ENCODE peak calls at places on chromosomes 4 and X, in six cellular contexts. S is HCT116, H is brain microvascular endothelial cell, G is hepatocyte, Y is left ventricle myocardium inferior, C is sigmoid colon. O is an unnamed sample.

GRCh38 chrX:20461576-20461975 is 194.9 kb upstream of the RPS6KA3 start:
- DNase-seq in G (no peak), S (no peak), H (no peak), C (no peak), Y (no peak), O (no peak)

GRCh38 chr4:88179261-88179660 is 20.8 kb upstream of the ABCG2 start:
- DNase-seq in H (no peak), Y (no peak), S (no peak), G (no peak), C (no peak), O (no peak)

GRCh38 chrX:13469963-13470679 is 99.3 kb upstream of the EGFL6 start:
- DNase-seq in C (no peak), H (peak; percentile 6), S (no peak), G (no peak), Y (no peak), O (no peak)

GRCh38 chrX:111823068-111823467 is 52.9 kb upstream of the TRPC5OS start:
- DNase-seq in Y (no peak), S (no peak), H (peak; percentile 2), G (peak; percentile 29), C (no peak), O (no peak)

GRCh38 chr4:95546866-95547707 is 1.7 kb downstream of the UNC5C start:
- DNase-seq in S (no peak), G (no peak), C (no peak), H (no peak), Y (no peak), O (no peak)

GRCh38 chrX:106791495-106791894 is 11.0 kb upstream of the TBC1D8B start:
- DNase-seq in G (no peak), C (no peak), Y (no peak), H (no peak), S (no peak), O (no peak)

GRCh38 chr4:124334119-124334518 is 378.4 kb downstream of the ANKRD50 start:
- DNase-seq in S (peak; percentile 60), Y (no peak), H (peak; percentile 83), C (no peak), G (peak; percentile 80), O (peak; percentile 52)

GRCh38 chrX:36961590-36961989 is 46.6 kb upstream of the FAM47C start:
- DNase-seq in S (peak; percentile 15), G (no peak), H (no peak), Y (no peak), C (no peak), O (no peak)

GRCh38 chr4:133624744-133625143 is 475.6 kb downstream of the PCDH10 start:
- DNase-seq in H (no peak), Y (no peak), C (no peak), G (peak; percentile 24), S (no peak), O (peak; percentile 6)

GRCh38 chr4:177511611-177512010 is 69.4 kb upstream of the AGA start:
- DNase-seq in C (no peak), H (no peak), G (peak; percentile 41), S (peak; percentile 27), Y (no peak), O (peak; percentile 92)

GRCh38 chr4:79211490-79211889 is 114.4 kb downstream of the NAA11 start:
- DNase-seq in S (no peak), H (no peak), C (no peak), Y (no peak), G (no peak), O (no peak)

GRCh38 chrX:18755651-18756050 is 48.2 kb downstream of the PPEF1 start:
- DNase-seq in G (no peak), C (no peak), H (no peak), S (no peak), Y (no peak), O (no peak)

GRCh38 chrX:37786666-37787337 is 6.9 kb downstream of the CYBB start:
- DNase-seq in G (no peak), H (no peak), C (no peak), Y (no peak), S (no peak), O (peak; percentile 9)

GRCh38 chr4:150250998-150251651 is 172.9 kb downstream of the DCLK2 start:
- DNase-seq in G (peak; percentile 60), Y (no peak), S (no peak), H (no peak), C (no peak), O (no peak)

GRCh38 chr4:47471064-47471463 is 7.6 kb upstream of the COMMD8 start:
- DNase-seq in S (no peak), H (no peak), Y (no peak), G (no peak), C (no peak), O (no peak)

GRCh38 chrX:56764153-56764974 is 35.3 kb downstream of the NBDY start:
- DNase-seq in S (peak; percentile 19), H (peak; percentile 48), C (peak; percentile 91), Y (no peak), G (peak; percentile 74), O (peak; percentile 53)

GRCh38 chr4:173317003-173317402 is 17.2 kb downstream of the HMGB2 start:
- DNase-seq in C (no peak), G (no peak), H (no peak), Y (no peak), S (no peak), O (no peak)

GRCh38 chr4:76723916-76724315 is 174.0 kb downstream of the SOWAHB start:
- DNase-seq in C (no peak), H (peak; percentile 72), Y (no peak), G (no peak), S (peak; percentile 68), O (no peak)

GRCh38 chr4:150257338-150257737 is 179.1 kb downstream of the DCLK2 start:
- DNase-seq in G (peak; percentile 47), H (no peak), S (no peak), C (no peak), Y (no peak), O (peak; percentile 89)

GRCh38 chr4:140252742-140253555 is 99.0 kb upstream of the MAML3 start:
- DNase-seq in G (peak; percentile 90), H (peak; percentile 38), Y (peak; percentile 77), C (peak; percentile 85), S (peak; percentile 43), O (peak; percentile 64)

GRCh38 chr4:110231869-110232268 is 33.5 kb upstream of the ELOVL6 start:
- DNase-seq in G (peak; percentile 18), S (no peak), Y (no peak), H (no peak), C (no peak), O (no peak)

GRCh38 chrX:110657073-110657472 is 138.5 kb downstream of the CHRDL1 start:
- DNase-seq in S (no peak), G (no peak), H (no peak), Y (no peak), C (no peak), O (no peak)

GRCh38 chr4:101418466-101418865 is 71.1 kb upstream of the PPP3CA start:
- DNase-seq in C (no peak), S (no peak), H (no peak), G (no peak), Y (no peak), O (no peak)

GRCh38 chr4:113534698-113535097 is 226.8 kb downstream of the CAMK2D start:
- DNase-seq in G (no peak), C (no peak), H (no peak), S (no peak), Y (no peak), O (no peak)

GRCh38 chr4:37241646-37242045 is 2.9 kb upstream of the NWD2 start:
- DNase-seq in G (no peak), H (no peak), S (no peak), C (no peak), Y (no peak), O (no peak)

GRCh38 chrX:526295-527224 is 104.0 kb upstream of the SHOX start:
- DNase-seq in G (peak; percentile 21), Y (no peak), H (no peak), S (no peak), C (no peak), O (no peak)

GRCh38 chrX:106042296-106042695 is 3.8 kb upstream of the SERPINA7 start:
- DNase-seq in G (no peak), H (no peak), Y (no peak), C (no peak), S (no peak), O (no peak)

GRCh38 chr4:14165253-14165942 is 537.9 kb upstream of the BOD1L1 start:
- DNase-seq in Y (no peak), G (no peak), S (no peak), C (no peak), H (no peak), O (no peak)

GRCh38 chr4:95510145-95510544 is 38.6 kb downstream of the UNC5C start:
- DNase-seq in C (no peak), H (peak; percentile 32), G (peak; percentile 45), Y (no peak), S (no peak), O (peak; percentile 3)

GRCh38 chr4:84957509-84958420 is 8.7 kb downstream of the WDFY3 start:
- DNase-seq in S (no peak), H (no peak), C (no peak), G (no peak), Y (no peak), O (no peak)

GRCh38 chr4:84952004-84952403 is 14.5 kb downstream of the WDFY3 start:
- DNase-seq in Y (no peak), S (peak; percentile 10), H (peak; percentile 51), G (peak; percentile 32), C (no peak), O (no peak)

GRCh38 chr4:84956014-84956413 is 10.5 kb downstream of the WDFY3 start:
- DNase-seq in G (no peak), H (no peak), S (no peak), Y (no peak), C (no peak), O (no peak)

GRCh38 chr4:84952776-84953175 is 13.7 kb downstream of the WDFY3 start:
- DNase-seq in C (no peak), H (no peak), Y (no peak), G (no peak), S (no peak), O (no peak)

GRCh38 chr4:84955168-84955567 is 11.3 kb downstream of the WDFY3 start:
- DNase-seq in S (no peak), Y (no peak), C (no peak), G (no peak), H (no peak), O (no peak)
- H3K4me3 ChIP-seq in S (no peak overlapping the region), Y (no peak overlapping the region), C (no peak overlapping the region), G (no peak overlapping the region), H (no peak overlapping the region), O (no peak overlapping the region)

GRCh38 chr4:159227984-159228383 is 125.1 kb downstream of the RAPGEF2 start:
- DNase-seq in S (peak; percentile 48), G (peak; percentile 80), H (peak; percentile 91), C (peak; percentile 81), Y (peak; percentile 80), O (peak; percentile 79)
- H3K4me3 ChIP-seq in S (peak overlapping the region; percentile 43), G (peak overlapping the region; percentile 1), H (peak overlapping the region; percentile 12), C (peak overlapping the region; percentile 39), Y (peak overlapping the region; percentile 64), O (no peak overlapping the region)

GRCh38 chr4:8144359-8144758 is 14.3 kb downstream of the ABLIM2 start:
- DNase-seq in C (no peak), S (no peak), H (no peak), Y (peak; percentile 33), G (no peak), O (no peak)
- H3K4me3 ChIP-seq in C (no peak overlapping the region), S (no peak overlapping the region), H (no peak overlapping the region), Y (peak overlapping the region; percentile 21), G (no peak overlapping the region), O (no peak overlapping the region)

GRCh38 chr4:2837904-2838496 is 5.6 kb upstream of the ADD1 start:
- DNase-seq in G (peak; percentile 11), H (peak; percentile 25), S (no peak), C (peak; percentile 76), Y (no peak), O (peak; percentile 56)
- H3K4me3 ChIP-seq in G (no peak overlapping the region), H (no peak overlapping the region), S (no peak overlapping the region), C (peak overlapping the region; percentile 18), Y (peak overlapping the region; percentile 21), O (no peak overlapping the region)

O was measured in small intestine.